ENCODE peak calls at places on chromosomes 11 and 22, in six cellular contexts. T, S, C, N, B and U are unnamed samples.

GRCh38 chr22:22877523-22878210 is 9.9 kb upstream of the IGLL5 start:
- DNase-seq in T (peak), S (peak), C (peak), N (no peak), B (peak), U (peak)

GRCh38 chr22:31185056-31185455 is 25.1 kb downstream of the RNF185 start:
- DNase-seq in T (no peak), S (no peak), C (no peak), N (no peak), B (peak), U (no peak)

GRCh38 chr11:78216571-78217287 is 28.0 kb downstream of the USP35 start:
- DNase-seq in T (no peak), S (no peak), C (no peak), N (no peak), B (no peak), U (no peak)

GRCh38 chr11:128627666-128628342 is 40.4 kb upstream of the ETS1 start:
- DNase-seq in T (no peak), S (no peak), C (no peak), N (no peak), B (no peak), U (no peak)

GRCh38 chr11:58573451-58574104 is 2.1 kb downstream of the LPXN start:
- DNase-seq in T (peak), S (no peak), C (peak), N (peak), B (peak), U (peak)

GRCh38 chr11:75547617-75548054 is 14.4 kb upstream of the SERPINH1 start:
- DNase-seq in T (peak), S (peak), C (peak), N (no peak), B (peak), U (peak)

GRCh38 chr22:47333625-47334024 is 571.2 kb downstream of the TBC1D22A start:
- DNase-seq in T (no peak), S (no peak), C (peak), N (no peak), B (peak), U (no peak)

GRCh38 chr11:44709966-44710365 is 16.8 kb upstream of the TSPAN18 start:
- DNase-seq in T (peak), S (no peak), C (no peak), N (no peak), B (peak), U (no peak)

GRCh38 chr22:39739338-39740027 is 154.1 kb downstream of the ENTHD1 start:
- DNase-seq in T (no peak), S (no peak), C (no peak), N (no peak), B (peak), U (no peak)

GRCh38 chr11:69048718-69049489 is at the start of gene TPCN2:
- DNase-seq in T (peak), S (peak), C (peak), N (peak), B (peak), U (peak)
- H3K27ac ChIP-seq in T (peak), S (peak), C (peak), N (peak), B (peak), U (peak)

DNA sequence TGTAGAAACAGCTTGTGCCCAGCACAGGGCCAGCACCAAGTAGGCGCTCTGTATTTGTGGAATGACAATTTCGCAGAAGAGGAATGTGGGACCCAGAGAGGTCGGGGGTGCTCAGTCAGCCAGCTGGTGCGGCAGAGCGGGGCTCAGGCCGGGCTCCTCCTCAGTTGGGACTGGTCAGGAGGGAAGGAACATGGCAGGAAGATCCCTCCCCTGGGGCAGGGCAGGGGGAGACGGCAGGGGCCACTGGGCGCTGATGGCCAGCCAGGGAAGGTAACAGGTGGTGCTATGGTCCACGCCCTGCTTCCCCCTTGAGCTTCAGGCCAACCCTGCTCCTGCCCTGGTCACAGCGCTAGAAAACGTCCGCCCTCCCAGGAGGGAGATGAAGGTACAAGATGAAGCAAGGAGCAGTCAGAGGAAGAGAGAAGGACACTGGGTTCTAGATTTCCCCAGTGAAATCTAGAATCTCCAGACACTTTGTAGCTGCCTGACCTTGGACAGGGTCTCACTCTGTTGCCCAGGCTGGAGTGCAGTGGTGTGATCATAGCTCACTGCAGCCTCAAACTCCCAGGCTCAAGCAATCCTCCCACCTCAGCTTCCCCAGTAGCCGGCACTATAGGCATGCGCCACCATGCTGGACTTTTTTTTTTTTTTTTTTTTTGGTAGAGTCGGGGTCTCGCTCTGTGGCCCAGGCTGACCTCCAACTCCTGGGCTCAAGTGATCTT is 13.5 kb upstream of the SPI1 start:
- DNase-seq in T (no peak), S (no peak), C (no peak), N (no peak), B (no peak), U (no peak)
- H3K27ac ChIP-seq in T (peak), S (peak), C (no peak), N (peak), B (no peak), U (peak)

DNA sequence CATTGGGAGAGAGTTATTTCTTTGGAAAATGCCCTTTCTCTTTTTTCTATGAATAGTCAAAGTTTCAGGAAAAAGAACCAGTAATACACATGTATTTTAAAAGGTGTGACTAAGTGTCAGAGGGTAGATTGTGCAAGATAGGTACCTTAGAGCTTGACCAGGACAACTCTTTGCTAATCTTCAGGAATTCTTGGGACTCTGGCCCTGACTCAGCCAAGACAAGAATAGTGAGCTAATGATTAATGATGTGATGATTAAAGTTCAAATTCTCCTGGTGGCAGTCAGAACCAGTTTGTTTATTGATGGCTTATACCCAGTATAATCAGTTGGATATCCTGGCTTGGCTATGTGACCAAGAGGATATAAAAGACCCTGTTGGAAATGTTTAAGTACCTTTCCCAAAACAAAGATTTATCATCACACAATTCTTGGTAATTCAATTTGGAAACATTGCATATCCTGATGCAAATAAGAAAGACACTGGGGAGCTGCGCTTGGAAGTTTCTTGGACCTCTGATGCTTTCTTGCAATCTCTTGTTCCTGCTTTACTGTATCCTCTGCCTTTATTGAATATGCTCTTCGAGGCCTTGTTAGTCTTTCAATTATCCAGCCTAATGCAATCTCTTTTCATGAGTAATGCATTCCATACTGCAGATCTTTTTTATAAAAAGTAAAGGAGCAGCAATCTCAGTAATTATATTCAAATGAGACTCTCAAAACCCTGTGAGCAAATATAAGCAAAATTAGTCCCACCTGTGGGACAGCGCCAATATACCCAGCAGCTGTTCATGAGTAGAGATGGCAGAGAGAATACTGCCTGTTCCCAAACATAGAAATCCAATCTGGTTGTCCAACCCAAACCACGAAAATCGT is 48.0 kb upstream of the CEP126 start:
- DNase-seq in T (no peak), S (no peak), C (no peak), N (no peak), B (peak), U (no peak)
- H3K27ac ChIP-seq in T (no peak), S (no peak), C (no peak), N (no peak), B (peak), U (no peak)

DNA sequence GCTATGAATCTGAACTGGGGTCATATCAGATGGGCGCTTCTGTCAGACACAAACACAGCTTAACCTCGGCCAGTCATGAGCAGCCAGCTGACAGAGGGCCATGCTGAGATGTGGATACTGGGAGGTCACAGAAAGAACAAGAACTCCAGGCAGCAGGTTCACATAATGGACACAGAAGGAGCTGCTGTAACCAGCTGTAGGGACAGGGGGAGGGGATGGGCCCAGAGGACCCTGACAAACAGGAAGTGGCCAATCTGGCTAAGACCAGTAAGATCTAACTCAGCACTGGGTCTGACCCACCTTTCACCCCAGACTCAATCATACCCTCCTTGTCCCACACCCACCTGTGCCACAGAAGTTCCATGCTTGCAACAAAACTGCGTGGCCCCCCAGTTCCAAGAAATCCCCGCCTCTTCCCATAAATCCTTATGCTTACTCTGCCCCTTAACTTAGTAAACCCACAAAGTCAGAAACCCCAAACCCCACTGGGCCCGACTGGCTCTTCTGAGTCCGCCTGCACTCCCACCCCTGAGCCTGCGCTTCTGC is 3.9 kb downstream of the APOL4 start:
- DNase-seq in T (no peak), S (peak), C (no peak), N (no peak), B (no peak), U (no peak)
- H3K27ac ChIP-seq in T (no peak), S (peak), C (peak), N (peak), B (peak), U (no peak)

DNA sequence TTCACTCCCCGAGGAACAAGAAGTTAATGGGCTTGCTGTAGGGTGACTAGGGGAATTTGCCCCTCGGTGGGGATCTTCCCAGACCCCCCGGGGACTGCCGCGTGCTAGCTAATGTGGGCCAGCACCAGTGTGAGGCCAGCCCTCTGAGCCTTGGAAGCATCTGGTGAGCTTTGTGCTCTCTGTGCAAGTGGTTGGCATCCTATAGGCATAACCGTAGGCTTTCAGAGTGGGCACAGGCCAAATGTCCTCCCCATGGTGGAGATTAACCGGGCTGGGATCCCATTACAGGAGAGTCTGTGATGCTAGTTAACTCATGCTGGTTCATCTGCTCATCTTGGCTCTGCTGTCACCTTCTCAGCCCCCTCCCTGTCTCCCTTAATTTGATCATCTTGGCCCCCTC is 125.7 kb downstream of the TRIM29 start:
- DNase-seq in T (no peak), S (no peak), C (no peak), N (no peak), B (no peak), U (no peak)
- H3K27ac ChIP-seq in T (no peak), S (no peak), C (no peak), N (no peak), B (no peak), U (no peak)

GRCh38 chr22:20885017-20885556 is 26.3 kb downstream of the SNAP29 start:
- DNase-seq in T (no peak), S (no peak), C (no peak), N (no peak), B (no peak), U (no peak)
- H3K27ac ChIP-seq in T (peak), S (no peak), C (peak), N (no peak), B (no peak), U (peak)